ENCODE peak calls at places on chromosomes 5 and 9, in seven cellular contexts. E is fibroblast of lung, V is endothelial cell of umbilical vein, Q is mammary epithelial cell, P is GM23248, T is GM23338, U is K562. X is an unnamed sample.

GRCh38 chr5:59174248-59174844 is 591.5 kb downstream of the RAB3C start:
- DNase-seq in E (peak), V (peak), Q (peak), P (peak), T (peak), U (no peak), X (no peak)

GRCh38 chr9:134419684-134420076 is 93.4 kb downstream of the RXRA start:
- DNase-seq in E (no peak), V (no peak), Q (no peak), P (peak), T (peak), U (peak), X (peak)

GRCh38 chr9:133994359-133995011 is 2.4 kb upstream of the VAV2 start:
- DNase-seq in E (peak), V (peak), Q (peak), P (peak), T (peak), U (peak), X (peak)

GRCh38 chr9:137486545-137487453 is 27.7 kb upstream of the NSMF start:
- DNase-seq in E (no peak), V (no peak), Q (no peak), P (no peak), T (no peak), U (no peak), X (no peak)

GRCh38 chr5:38536968-38537367 is 19.5 kb downstream of the LIFR start:
- DNase-seq in E (no peak), V (no peak), Q (no peak), P (no peak), T (no peak), U (no peak), X (no peak)

GRCh38 chr5:90613450-90613849 is 54.9 kb downstream of the ADGRV1 start:
- DNase-seq in E (no peak), V (no peak), Q (no peak), P (no peak), T (peak), U (no peak), X (no peak)

GRCh38 chr5:178385472-178385853 is 152.9 kb upstream of the PHYKPL start:
- DNase-seq in E (peak), V (no peak), Q (peak), P (peak), T (no peak), U (no peak), X (no peak)

GRCh38 chr5:1886634-1887399 is 4.1 kb upstream of the IRX4 start:
- DNase-seq in E (no peak), V (no peak), Q (peak), P (no peak), T (no peak), U (no peak), X (no peak)

GRCh38 chr9:88803551-88804288 is 187.5 kb upstream of the S1PR3 start:
- DNase-seq in E (peak), V (peak), Q (no peak), P (no peak), T (no peak), U (peak), X (no peak)

GRCh38 chr5:16690243-16690839 is 73.5 kb upstream of the RETREG1 start:
- DNase-seq in E (peak), V (peak), Q (peak), P (peak), T (peak), U (peak), X (peak)

GRCh38 chr5:1468247-1468612 is 23.0 kb upstream of the SLC6A3 start:
- DNase-seq in E (no peak), V (no peak), Q (no peak), P (peak), T (peak), U (peak), X (peak)

GRCh38 chr5:151223447-151224264 is at the start of gene CCDC69:
- DNase-seq in E (peak), V (peak), Q (peak), P (peak), T (peak), U (peak), X (peak)

GRCh38 chr5:88886252-88886651 is 3.3 kb upstream of the MEF2C start:
- DNase-seq in E (no peak), V (peak), Q (no peak), P (no peak), T (no peak), U (no peak), X (no peak)
- H3K4me2 ChIP-seq in E (peak), V (peak), Q (no peak), P (peak), T (no peak), U (no peak), X (no peak)

GRCh38 chr5:93070938-93071337 is 510.1 kb downstream of the NR2F1-AS1 start:
- DNase-seq in E (no peak), V (no peak), Q (no peak), P (no peak), T (no peak), U (no peak), X (no peak)

GRCh38 chr5:93073547-93073946 is 507.5 kb downstream of the NR2F1-AS1 start:
- DNase-seq in E (no peak), V (no peak), Q (no peak), P (no peak), T (no peak), U (no peak), X (no peak)

GRCh38 chr5:93071710-93072109 is 509.3 kb downstream of the NR2F1-AS1 start:
- DNase-seq in E (no peak), V (no peak), Q (no peak), P (no peak), T (no peak), U (no peak), X (no peak)

GRCh38 chr5:93076096-93076495 is 504.9 kb downstream of the NR2F1-AS1 start:
- DNase-seq in E (peak), V (no peak), Q (no peak), P (peak), T (no peak), U (no peak), X (no peak)

DNA sequence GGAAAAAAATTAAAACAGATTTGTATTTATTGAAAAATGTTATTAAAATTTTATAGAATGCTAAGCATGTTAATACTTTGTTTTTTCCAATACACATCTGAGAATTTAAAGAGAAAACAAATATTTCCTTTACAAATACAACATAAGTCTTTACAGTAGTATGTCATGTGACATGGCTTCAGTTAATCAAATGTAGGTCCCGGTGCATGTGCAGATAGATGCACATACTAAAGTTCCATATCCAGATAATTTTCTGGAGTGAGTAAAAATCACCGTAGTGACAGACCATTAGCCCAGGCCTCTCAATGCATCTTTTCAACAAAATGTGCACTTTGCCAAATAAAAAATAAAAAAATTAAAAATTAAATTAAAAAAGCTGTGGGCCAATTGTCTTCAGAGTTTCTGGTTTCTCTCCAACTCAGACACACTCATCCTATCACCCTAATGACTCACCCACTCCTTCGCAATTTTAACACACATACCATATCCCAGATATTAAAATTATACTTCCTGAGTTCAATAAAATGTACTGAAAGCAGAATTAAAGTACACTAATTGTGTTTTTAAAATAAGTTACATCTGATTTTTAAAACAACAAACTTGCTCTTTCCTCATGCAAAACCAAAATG is 508.1 kb downstream of the NR2F1-AS1 start:
- DNase-seq in E (peak), V (peak), Q (peak), P (peak), T (no peak), U (no peak), X (no peak)
- H3K4me2 ChIP-seq in E (no peak), V (no peak), Q (peak), P (peak), T (no peak), U (no peak), X (no peak)

GRCh38 chr9:38090170-38090569 is 21.1 kb upstream of the SHB start:
- DNase-seq in E (no peak), V (no peak), Q (no peak), P (no peak), T (no peak), U (no peak), X (no peak)

GRCh38 chr9:38089387-38090165 is 20.5 kb upstream of the SHB start:
- DNase-seq in E (no peak), V (no peak), Q (no peak), P (no peak), T (no peak), U (no peak), X (no peak)

GRCh38 chr9:38091310-38092199 is 22.5 kb upstream of the SHB start:
- DNase-seq in E (no peak), V (no peak), Q (no peak), P (no peak), T (no peak), U (no peak), X (no peak)

GRCh38 chr9:38085308-38085707 is 16.3 kb upstream of the SHB start:
- DNase-seq in E (no peak), V (no peak), Q (no peak), P (no peak), T (no peak), U (no peak), X (no peak)

GRCh38 chr9:38087934-38088925 is 19.2 kb upstream of the SHB start:
- DNase-seq in E (peak), V (peak), Q (peak), P (peak), T (peak), U (peak), X (peak)
- H3K4me2 ChIP-seq in E (no peak), V (peak), Q (no peak), P (no peak), T (no peak), U (no peak), X (no peak)

DNA sequence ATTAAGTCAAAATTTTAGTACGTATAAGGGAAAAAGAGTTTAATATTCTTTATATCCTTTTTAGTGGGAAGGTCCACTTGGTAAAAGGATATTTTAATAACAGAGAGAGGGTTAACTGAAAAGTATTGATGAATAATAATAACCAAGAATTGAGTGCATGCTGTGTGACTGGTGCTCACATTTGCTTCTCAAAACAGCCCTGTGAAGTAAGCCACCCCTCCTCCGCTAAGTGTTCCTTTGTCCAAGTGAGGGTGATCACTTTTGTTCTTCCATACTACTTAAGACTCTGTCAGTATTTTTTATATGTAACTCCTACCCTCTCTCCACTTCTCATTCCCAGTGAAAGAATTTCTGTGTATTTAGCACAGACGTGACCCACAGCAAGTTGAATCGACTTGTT is 51.5 kb downstream of the SLC44A1 start:
- DNase-seq in E (peak), V (peak), Q (no peak), P (peak), T (peak), U (no peak), X (no peak)
- H3K4me2 ChIP-seq in E (no peak), V (no peak), Q (no peak), P (peak), T (peak), U (no peak), X (peak)

GRCh38 chr9:116032683-116033440 is 120.7 kb upstream of the PAPPA start:
- DNase-seq in E (no peak), V (no peak), Q (no peak), P (no peak), T (no peak), U (no peak), X (no peak)

GRCh38 chr9:116027096-116027495 is 126.5 kb upstream of the PAPPA start:
- DNase-seq in E (peak), V (no peak), Q (peak), P (peak), T (peak), U (no peak), X (no peak)

GRCh38 chr9:116030532-116030931 is 123.1 kb upstream of the PAPPA start:
- DNase-seq in E (peak), V (no peak), Q (no peak), P (no peak), T (no peak), U (no peak), X (no peak)

GRCh38 chr9:116027511-116027910 is 126.1 kb upstream of the PAPPA start:
- DNase-seq in E (peak), V (no peak), Q (peak), P (peak), T (no peak), U (no peak), X (no peak)

GRCh38 chr9:116027951-116028350 is 125.6 kb upstream of the PAPPA start:
- DNase-seq in E (no peak), V (no peak), Q (no peak), P (no peak), T (no peak), U (no peak), X (no peak)
- H3K4me2 ChIP-seq in E (peak), V (no peak), Q (no peak), P (no peak), T (no peak), U (no peak), X (no peak)

GRCh38 chr9:71909887-71910601 is 949 bp downstream of the ABHD17B start:
- DNase-seq in E (peak), V (peak), Q (peak), P (peak), T (peak), U (peak), X (peak)
- H3K4me2 ChIP-seq in E (peak), V (peak), Q (peak), P (peak), T (peak), U (peak), X (peak)

GRCh38 chr9:99294850-99295461 is 72.9 kb downstream of the SEC61B start:
- DNase-seq in E (no peak), V (no peak), Q (no peak), P (peak), T (no peak), U (no peak), X (no peak)
- H3K4me2 ChIP-seq in E (no peak), V (no peak), Q (no peak), P (no peak), T (no peak), U (peak), X (no peak)

GRCh38 chr5:83368317-83368716 is 103.2 kb upstream of the VCAN start:
- DNase-seq in E (peak), V (no peak), Q (peak), P (peak), T (no peak), U (no peak), X (no peak)
- H3K4me2 ChIP-seq in E (no peak), V (no peak), Q (peak), P (peak), T (no peak), U (no peak), X (no peak)

GRCh38 chr9:70409280-70409679 is 5.2 kb downstream of the KLF9 start:
- DNase-seq in E (no peak), V (no peak), Q (no peak), P (no peak), T (no peak), U (no peak), X (no peak)
- H3K4me2 ChIP-seq in E (peak), V (no peak), Q (no peak), P (peak), T (no peak), U (no peak), X (no peak)

GRCh38 chr9:93111001-93111370 is 15.0 kb downstream of the CARD19 start:
- DNase-seq in E (no peak), V (no peak), Q (no peak), P (no peak), T (no peak), U (no peak), X (no peak)
- H3K4me2 ChIP-seq in E (no peak), V (no peak), Q (no peak), P (no peak), T (no peak), U (no peak), X (no peak)

X was measured in H9.